ENCODE peak calls at places on chromosome 21, in four cellular contexts. G is DND-41, Z is AG04449, V is spleen. W is an unnamed sample.

GRCh38 chr21:14864211-14865021 is 200.4 kb downstream of the NRIP1 start:
- DNase-seq in G (peak; percentile 61), Z (no peak), V (peak; percentile 79), W (no peak)

GRCh38 chr21:37079211-37079824 is 6.3 kb downstream of the TTC3 start:
- DNase-seq in G (no peak), Z (no peak), V (no peak), W (no peak)

GRCh38 chr21:36125513-36126121 is 9.3 kb upstream of the CBR3 start:
- DNase-seq in G (peak; percentile 66), Z (no peak), V (no peak), W (no peak)

GRCh38 chr21:15293251-15293650 is 228.5 kb upstream of the NRIP1 start:
- DNase-seq in G (no peak), Z (peak; percentile 44), V (no peak), W (peak; percentile 88)

GRCh38 chr21:34843562-34843961 is 174.8 kb downstream of the CLIC6 start:
- DNase-seq in G (no peak), Z (no peak), V (no peak), W (no peak)

GRCh38 chr21:29077651-29078090 is 4.2 kb upstream of the CCT8 start:
- DNase-seq in G (no peak), Z (no peak), V (no peak), W (no peak)

GRCh38 chr21:14773777-14774345 is 227.7 kb upstream of the SAMSN1 start:
- DNase-seq in G (peak; percentile 58), Z (no peak), V (peak; percentile 63), W (no peak)

GRCh38 chr21:29640233-29640554 is 299.6 kb downstream of the GRIK1 start:
- DNase-seq in G (no peak), Z (no peak), V (no peak), W (no peak)

GRCh38 chr21:17482928-17483327 is 29.9 kb upstream of the CXADR start:
- DNase-seq in G (no peak), Z (no peak), V (no peak), W (no peak)

GRCh38 chr21:17777321-17777720 is 41.8 kb downstream of the C21orf91 start:
- DNase-seq in G (no peak), Z (no peak), V (no peak), W (no peak)

GRCh38 chr21:39265603-39266002 is 47.8 kb downstream of the BRWD1 start:
- DNase-seq in G (no peak), Z (no peak), V (no peak), W (no peak)

GRCh38 chr21:34510148-34511142 is 1.6 kb downstream of the KCNE1 start:
- DNase-seq in G (peak; percentile 58), Z (no peak), V (peak; percentile 92), W (no peak)

GRCh38 chr21:29102791-29103257 is 27.6 kb upstream of the MAP3K7CL start:
- DNase-seq in G (no peak), Z (no peak), V (no peak), W (no peak)

GRCh38 chr21:33761104-33762036 is 119.1 kb downstream of the ITSN1 start:
- DNase-seq in G (no peak), Z (peak; percentile 98), V (no peak), W (peak; percentile 98)

GRCh38 chr21:24590261-24590660 is 1017.0 kb downstream of the MRPL39 start:
- DNase-seq in G (no peak), Z (no peak), V (no peak), W (no peak)

GRCh38 chr21:39647476-39647875 is 34.7 kb downstream of the B3GALT5 start:
- DNase-seq in G (no peak), Z (no peak), V (no peak), W (peak; percentile 57)

GRCh38 chr21:35071347-35071746 is 22.2 kb upstream of the RUNX1 start:
- DNase-seq in G (no peak), Z (no peak), V (no peak), W (no peak)

GRCh38 chr21:41010981-41011380 is 157.0 kb upstream of the BACE2 start:
- DNase-seq in G (no peak), Z (no peak), V (no peak), W (no peak)

GRCh38 chr21:26877015-26877414 is 31.8 kb upstream of the ADAMTS1 start:
- DNase-seq in G (no peak), Z (no peak), V (no peak), W (no peak)

GRCh38 chr21:36847189-36847588 is 119.3 kb downstream of the HLCS start:
- DNase-seq in G (no peak), Z (peak; percentile 47), V (no peak), W (peak; percentile 58)

GRCh38 chr21:29403922-29404538 is 105.3 kb downstream of the BACH1 start:
- DNase-seq in G (no peak), Z (no peak), V (peak; percentile 77), W (no peak)

GRCh38 chr21:24045373-24045772 is 1561.9 kb downstream of the MRPL39 start:
- DNase-seq in G (no peak), Z (no peak), V (no peak), W (no peak)

GRCh38 chr21:39673736-39674135 is 61.0 kb downstream of the B3GALT5 start:
- DNase-seq in G (no peak), Z (no peak), V (peak; percentile 62), W (no peak)

GRCh38 chr21:26170471-26171309 is at the start of gene APP:
- DNase-seq in G (no peak), Z (no peak), V (peak; percentile 98), W (no peak)

GRCh38 chr21:28975401-28975800 is 17.3 kb downstream of the LTN1 start:
- DNase-seq in G (no peak), Z (no peak), V (no peak), W (no peak)

GRCh38 chr21:15063821-15064575 is 802 bp downstream of the NRIP1 start:
- DNase-seq in G (peak; percentile 29), Z (no peak), V (no peak), W (no peak)

GRCh38 chr21:35825954-35826353 is 234.4 kb downstream of the SETD4 start:
- DNase-seq in G (no peak), Z (no peak), V (no peak), W (no peak)

GRCh38 chr21:14482165-14482564 is 64.0 kb downstream of the SAMSN1 start:
- DNase-seq in G (peak; percentile 35), Z (no peak), V (no peak), W (no peak)

GRCh38 chr21:40146201-40146890 is 279.1 kb downstream of the PCP4 start:
- DNase-seq in G (no peak), Z (no peak), V (no peak), W (no peak)

GRCh38 chr21:15050588-15051377 is 14.0 kb downstream of the NRIP1 start:
- DNase-seq in G (peak; percentile 40), Z (no peak), V (peak; percentile 55), W (no peak)

GRCh38 chr21:15022608-15023261 is 42.1 kb downstream of the NRIP1 start:
- DNase-seq in G (no peak), Z (no peak), V (no peak), W (no peak)

GRCh38 chr21:33789697-33790096 is 125.9 kb downstream of the ATP5PO start:
- DNase-seq in G (no peak), Z (no peak), V (no peak), W (no peak)

GRCh38 chr21:36282568-36283230 is 37.3 kb upstream of the MORC3 start:
- DNase-seq in G (no peak), Z (no peak), V (no peak), W (no peak)

GRCh38 chr21:17523007-17523451 is 10.2 kb downstream of the CXADR start:
- DNase-seq in G (no peak), Z (no peak), V (no peak), W (no peak)

GRCh38 chr21:18840239-18840638 is 436.7 kb upstream of the TMPRSS15 start:
- DNase-seq in G (no peak), Z (no peak), V (no peak), W (no peak)

GRCh38 chr21:42619841-42620240 is 33.6 kb upstream of the PDE9A start:
- DNase-seq in G (no peak), Z (no peak), V (peak; percentile 31), W (no peak)

GRCh38 chr21:42617476-42617875 is 35.9 kb upstream of the PDE9A start:
- DNase-seq in G (no peak), Z (no peak), V (peak; percentile 73), W (no peak)

GRCh38 chr21:42616366-42617340 is 36.8 kb upstream of the PDE9A start:
- DNase-seq in G (no peak), Z (no peak), V (peak; percentile 72), W (no peak)

GRCh38 chr21:42621166-42621827 is 32.1 kb upstream of the PDE9A start:
- DNase-seq in G (no peak), Z (no peak), V (peak; percentile 51), W (no peak)

GRCh38 chr21:42618713-42619112 is 34.7 kb upstream of the PDE9A start:
- DNase-seq in G (no peak), Z (no peak), V (peak; percentile 6), W (no peak)
- TF ChIP-seq CTCF in G (no peak), Z (no peak), V (no peak), W (no peak)

GRCh38 chr21:31609081-31609480 is 50.4 kb upstream of the SOD1 start:
- DNase-seq in G (no peak), Z (no peak), V (no peak), W (no peak)
- TF ChIP-seq CTCF in G (no peak), Z (no peak), V (no peak), W (no peak)

GRCh38 chr21:43203523-43204080 is 34.8 kb downstream of the CRYAA start:
- DNase-seq in G (no peak), Z (no peak), V (peak; percentile 18), W (no peak)
- TF ChIP-seq CTCF in G (no peak), Z (no peak), V (no peak), W (no peak)

GRCh38 chr21:42980959-42981523 is 6.7 kb downstream of the PKNOX1 start:
- DNase-seq in G (no peak), Z (no peak), V (no peak), W (no peak)

GRCh38 chr21:42980312-42980958 is 6.1 kb downstream of the PKNOX1 start:
- DNase-seq in G (no peak), Z (no peak), V (no peak), W (no peak)

GRCh38 chr21:42983869-42984268 is 9.5 kb downstream of the PKNOX1 start:
- DNase-seq in G (no peak), Z (no peak), V (no peak), W (no peak)

GRCh38 chr21:42983102-42983501 is 8.7 kb downstream of the PKNOX1 start:
- DNase-seq in G (peak; percentile 52), Z (no peak), V (no peak), W (no peak)

DNA sequence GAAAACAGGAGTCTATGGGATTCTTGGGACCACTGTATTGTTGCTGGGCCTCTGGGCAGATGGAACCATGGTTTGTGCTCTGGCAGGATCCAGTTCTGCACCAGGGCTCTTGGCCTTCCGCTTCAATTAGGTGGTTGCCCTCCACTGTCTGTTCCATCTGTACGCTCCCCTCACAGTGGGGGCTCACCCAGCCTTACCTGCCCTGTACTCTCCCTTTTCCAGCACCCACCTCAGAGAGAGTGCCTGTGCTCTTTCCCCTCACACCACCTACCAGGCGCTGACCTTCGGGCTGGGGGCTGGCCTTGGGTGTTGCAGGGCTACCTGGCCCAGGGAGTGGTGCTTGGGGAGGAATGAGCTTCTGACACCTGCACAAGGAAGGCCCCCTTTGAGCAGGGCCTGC is 7.5 kb downstream of the PKNOX1 start:
- DNase-seq in G (no peak), Z (no peak), V (no peak), W (no peak)
- TF ChIP-seq CTCF in G (no peak), Z (no peak), V (no peak), W (no peak)

DNA sequence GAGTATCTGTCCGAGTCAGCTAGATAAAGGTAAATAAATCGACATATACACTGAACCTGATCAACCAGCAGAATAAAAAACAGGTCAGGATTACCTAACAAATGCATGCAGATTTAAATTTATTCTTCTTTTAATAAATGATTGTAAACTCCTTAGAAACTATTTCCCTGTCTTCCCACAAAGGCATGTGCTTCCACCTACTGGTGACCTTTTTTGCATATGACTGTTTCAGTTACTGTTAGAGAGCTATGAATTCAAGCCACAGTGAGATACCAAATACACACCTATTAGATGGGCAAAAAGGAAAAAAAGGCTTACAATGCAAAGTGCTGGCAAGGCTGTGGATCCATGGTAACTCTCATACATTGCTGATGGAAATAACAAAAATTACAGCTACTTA is 957.4 kb upstream of the NCAM2 start:
- DNase-seq in G (no peak), Z (no peak), V (no peak), W (no peak)
- TF ChIP-seq CTCF in G (no peak), Z (no peak), V (no peak), W (peak; percentile 9)

W was measured in kidney epithelial cell.